ENCODE peak calls at places on chromosomes 7 and 10, in eight cellular contexts. V, A, M, Z, T, I, D and F are unnamed samples.

GRCh38 chr7:135726389-135726788 is 1.6 kb downstream of the SLC13A4 start:
- DNase-seq in D (no peak), T (no peak), V (no peak), M (no peak), Z (no peak), A (no peak), I (no peak), F (no peak)

GRCh38 chr10:96587255-96588059 is 645 bp upstream of the TM9SF3 start:
- DNase-seq in I (no peak), A (peak), V (no peak), M (no peak), T (peak), D (peak), Z (peak), F (peak)

GRCh38 chr7:87395442-87396020 is 50.1 kb downstream of the CROT start:
- DNase-seq in I (no peak), M (no peak), T (no peak), V (no peak), D (no peak), Z (no peak), A (no peak), F (no peak)

GRCh38 chr10:3897156-3897555 is 112.1 kb upstream of the KLF6 start:
- DNase-seq in D (peak), M (no peak), I (no peak), A (no peak), Z (no peak), T (no peak), V (no peak), F (peak)

GRCh38 chr7:23191022-23191421 is 9.2 kb downstream of the NUP42 start:
- DNase-seq in D (no peak), T (no peak), I (no peak), M (no peak), V (no peak), A (no peak), Z (no peak), F (no peak)

GRCh38 chr10:114631678-114632417 is 26.2 kb downstream of the ABLIM1 start:
- DNase-seq in M (peak), Z (peak), T (no peak), A (peak), V (no peak), D (no peak), I (peak), F (no peak)

GRCh38 chr7:31883761-31884164 is 186.4 kb downstream of the PDE1C start:
- DNase-seq in D (no peak), A (peak), M (peak), T (peak), I (no peak), V (peak), Z (no peak), F (peak)

GRCh38 chr10:110919349-110919931 is at the start of gene SHOC2:
- DNase-seq in Z (peak), A (peak), D (no peak), T (no peak), M (no peak), I (peak), V (peak), F (no peak)

GRCh38 chr10:201328-201771 is 66.1 kb downstream of the ZMYND11 start:
- DNase-seq in V (no peak), D (peak), T (no peak), A (no peak), Z (no peak), M (no peak), I (no peak), F (no peak)

GRCh38 chr7:2637505-2638223 is 5.9 kb downstream of the TTYH3 start:
- DNase-seq in D (no peak), M (peak), V (no peak), Z (peak), A (no peak), I (no peak), T (no peak), F (no peak)

GRCh38 chr7:14507617-14508016 is 394.9 kb downstream of the DGKB start:
- DNase-seq in V (no peak), A (peak), T (peak), D (no peak), Z (no peak), M (no peak), I (no peak), F (peak)

GRCh38 chr10:77576633-77577032 is 61.0 kb downstream of the KCNMA1 start:
- DNase-seq in T (no peak), M (no peak), D (no peak), I (no peak), Z (no peak), A (no peak), V (no peak), F (no peak)

GRCh38 chr10:15879663-15880062 is 19.4 kb upstream of the MINDY3 start:
- DNase-seq in T (no peak), I (no peak), V (no peak), A (no peak), D (no peak), M (no peak), Z (no peak), F (no peak)

GRCh38 chr7:39624202-39624807 is 933 bp downstream of the RALA start:
- DNase-seq in T (no peak), A (peak), M (peak), I (no peak), D (no peak), V (no peak), Z (no peak), F (peak)

GRCh38 chr7:71271203-71271602 is 139.3 kb downstream of the GALNT17 start:
- DNase-seq in Z (no peak), T (no peak), V (no peak), D (no peak), M (no peak), I (no peak), A (no peak), F (no peak)

GRCh38 chr7:22111661-22112060 is 166.0 kb upstream of the CDCA7L start:
- DNase-seq in T (no peak), D (no peak), Z (no peak), A (no peak), I (no peak), M (no peak), V (no peak), F (no peak)

GRCh38 chr7:22108151-22108845 is 162.6 kb upstream of the CDCA7L start:
- DNase-seq in A (no peak), D (no peak), V (peak), I (no peak), T (no peak), Z (no peak), M (no peak), F (no peak)

GRCh38 chr7:22110881-22111280 is 165.2 kb upstream of the CDCA7L start:
- DNase-seq in Z (no peak), A (no peak), I (no peak), T (no peak), M (no peak), D (no peak), V (peak), F (no peak)

GRCh38 chr7:22110227-22110839 is 164.6 kb upstream of the CDCA7L start:
- DNase-seq in V (peak), Z (peak), A (peak), T (peak), I (peak), D (peak), M (peak), F (peak)

DNA sequence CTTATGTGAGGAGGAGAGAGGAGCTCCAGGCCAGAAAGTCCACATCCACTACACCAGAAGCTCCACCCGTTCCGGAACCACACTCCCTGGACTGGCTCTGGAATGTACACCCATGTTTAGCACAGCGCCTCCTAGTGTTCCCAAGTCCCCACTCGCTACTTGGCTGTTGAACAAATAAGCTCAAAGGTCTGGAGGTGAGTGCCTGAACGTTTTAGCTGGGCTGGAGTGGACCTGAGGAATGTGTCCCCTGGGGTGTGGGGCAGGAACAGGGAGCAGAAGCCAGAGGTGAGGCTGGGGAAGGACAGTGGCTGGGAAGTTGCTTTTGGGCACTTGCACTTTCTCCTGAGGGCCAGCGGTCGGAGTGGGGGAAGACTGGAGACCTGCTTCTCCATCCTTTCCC is 164.1 kb upstream of the CDCA7L start:
- DNase-seq in T (no peak), V (peak), Z (peak), D (peak), A (no peak), M (no peak), I (peak), F (peak)
- TF ChIP-seq CTCF in T (peak), V (no peak), Z (no peak), D (peak), A (no peak), M (peak), I (peak), F (no peak)

GRCh38 chr7:24290004-24290641 is 6.1 kb downstream of the NPY start:
- DNase-seq in V (no peak), D (peak), T (peak), I (peak), A (peak), M (peak), Z (no peak), F (peak)

GRCh38 chr7:24283900-24284698 is at the start of gene NPY:
- DNase-seq in D (no peak), I (peak), Z (peak), M (no peak), T (no peak), V (no peak), A (no peak), F (no peak)

GRCh38 chr7:24283559-24283899 is 461 bp upstream of the NPY start:
- DNase-seq in V (no peak), M (no peak), Z (no peak), I (no peak), D (no peak), A (no peak), T (no peak), F (no peak)

GRCh38 chr7:24279512-24279911 is 4.5 kb upstream of the NPY start:
- DNase-seq in Z (no peak), V (no peak), A (no peak), T (no peak), I (no peak), D (no peak), M (no peak), F (no peak)

GRCh38 chr7:24284699-24285506 is 913 bp downstream of the NPY start:
- DNase-seq in V (no peak), T (no peak), D (no peak), M (no peak), I (peak), A (no peak), Z (peak), F (no peak)
- TF ChIP-seq CTCF in V (no peak), T (no peak), D (no peak), M (peak), I (no peak), A (no peak), Z (no peak), F (no peak)

GRCh38 chr10:72709041-72709440 is 17.1 kb downstream of the MCU start:
- DNase-seq in T (no peak), M (no peak), Z (no peak), A (no peak), I (no peak), V (no peak), D (no peak), F (no peak)
- TF ChIP-seq CTCF in T (no peak), M (no peak), Z (no peak), A (no peak), I (no peak), V (no peak), D (no peak), F (no peak)

GRCh38 chr7:28299556-28299955 is 112.8 kb upstream of the CREB5 start:
- DNase-seq in V (no peak), M (no peak), A (no peak), Z (no peak), I (no peak), D (no peak), T (no peak), F (peak)

GRCh38 chr7:28296571-28297483 is 115.5 kb upstream of the CREB5 start:
- DNase-seq in D (no peak), M (no peak), Z (no peak), V (no peak), T (no peak), I (peak), A (no peak), F (peak)

GRCh38 chr7:28300488-28300887 is 111.8 kb upstream of the CREB5 start:
- DNase-seq in D (no peak), M (no peak), V (no peak), I (no peak), Z (no peak), A (no peak), T (no peak), F (no peak)

GRCh38 chr7:28297821-28298439 is 114.4 kb upstream of the CREB5 start:
- DNase-seq in M (no peak), Z (no peak), I (no peak), A (no peak), V (no peak), T (no peak), D (no peak), F (no peak)

GRCh38 chr7:28298870-28299484 is 113.3 kb upstream of the CREB5 start:
- DNase-seq in V (peak), Z (no peak), I (peak), D (peak), T (no peak), M (no peak), A (peak), F (peak)
- TF ChIP-seq CTCF in V (peak), Z (peak), I (peak), D (peak), T (peak), M (peak), A (peak), F (peak)

GRCh38 chr10:12063483-12063818 is 5.3 kb upstream of the DHTKD1 start:
- DNase-seq in V (no peak), Z (no peak), A (no peak), T (no peak), D (no peak), M (no peak), I (peak), F (no peak)
- TF ChIP-seq CTCF in V (no peak), Z (no peak), A (no peak), T (no peak), D (no peak), M (no peak), I (no peak), F (no peak)

DNA sequence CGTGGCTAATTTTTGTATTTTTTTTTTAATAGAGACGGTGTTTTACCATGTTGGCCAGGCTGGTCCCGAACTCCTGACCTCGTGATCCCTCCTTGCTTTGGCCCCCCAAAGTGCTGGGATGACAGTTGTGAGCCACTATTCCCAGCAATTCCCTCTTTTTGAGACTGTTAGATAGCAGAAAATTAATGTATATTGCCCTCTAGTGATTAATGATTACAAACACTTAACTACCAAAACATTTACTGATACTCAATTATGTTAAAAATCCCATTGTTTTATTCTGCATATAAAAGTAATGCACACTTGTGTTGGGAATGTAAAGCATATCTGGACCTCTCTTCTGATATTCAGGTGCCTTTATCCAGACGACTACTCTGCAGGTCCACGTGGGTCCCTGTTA is 41.2 kb upstream of the COBL start:
- DNase-seq in M (no peak), D (no peak), Z (no peak), A (no peak), I (no peak), V (no peak), T (no peak), F (no peak)
- TF ChIP-seq CTCF in M (no peak), D (no peak), Z (peak), A (no peak), I (no peak), V (peak), T (no peak), F (peak)

GRCh38 chr10:122161795-122162194 is 109.3 kb upstream of the BTBD16 start:
- DNase-seq in M (no peak), Z (no peak), A (no peak), I (no peak), D (no peak), T (no peak), V (no peak), F (no peak)

GRCh38 chr10:122164815-122165491 is 106.1 kb upstream of the BTBD16 start:
- DNase-seq in T (no peak), A (no peak), Z (no peak), M (no peak), D (no peak), V (no peak), I (no peak), F (no peak)

GRCh38 chr10:122164028-122164601 is 107.0 kb upstream of the BTBD16 start:
- DNase-seq in A (no peak), M (no peak), I (peak), Z (no peak), D (no peak), V (peak), T (no peak), F (no peak)

GRCh38 chr10:122163182-122164027 is 107.7 kb upstream of the BTBD16 start:
- DNase-seq in M (no peak), T (no peak), I (peak), A (no peak), Z (no peak), V (no peak), D (no peak), F (no peak)

DNA sequence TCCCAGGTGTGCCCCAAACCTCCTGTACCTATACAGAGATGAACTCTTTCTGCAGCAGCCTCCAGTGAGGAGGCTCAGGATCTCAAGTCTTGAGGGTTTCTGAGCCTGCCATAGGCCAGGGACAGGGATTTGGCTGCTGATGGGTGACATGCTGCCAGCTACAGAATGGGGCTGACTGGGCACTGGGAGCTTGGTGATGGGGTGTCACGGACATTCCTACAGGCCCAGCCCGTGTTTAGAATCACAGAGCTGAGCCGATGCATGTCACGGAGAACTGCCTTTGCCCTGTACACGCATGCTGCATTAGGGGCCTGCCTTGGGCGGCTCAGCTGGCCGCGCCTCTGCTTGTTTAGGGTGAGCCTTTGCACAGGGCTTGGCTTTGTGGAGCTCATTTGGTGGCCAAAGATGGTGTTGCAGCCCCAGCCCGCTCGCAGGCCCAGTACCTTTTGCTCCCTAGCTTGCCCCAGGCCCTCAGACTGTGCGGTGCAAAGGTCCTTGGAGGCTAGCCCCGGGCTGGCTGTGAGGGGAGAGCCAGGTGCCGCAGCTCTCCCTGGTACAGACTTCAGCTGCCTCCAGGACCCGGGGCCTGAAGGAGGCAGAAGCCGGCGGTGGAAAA is 108.4 kb upstream of the BTBD16 start:
- DNase-seq in I (no peak), Z (no peak), V (no peak), D (no peak), M (no peak), A (no peak), T (no peak), F (no peak)
- TF ChIP-seq CTCF in I (peak), Z (no peak), V (no peak), D (no peak), M (no peak), A (no peak), T (no peak), F (no peak)

GRCh38 chr7:131223151-131223550 is 104.5 kb upstream of the MKLN1 start:
- DNase-seq in Z (no peak), A (no peak), M (no peak), V (no peak), I (no peak), T (no peak), D (no peak), F (no peak)

GRCh38 chr7:131224996-131225395 is 102.7 kb upstream of the MKLN1 start:
- DNase-seq in V (no peak), A (no peak), D (peak), M (no peak), Z (no peak), T (no peak), I (no peak), F (no peak)

GRCh38 chr7:131219277-131220041 is 108.2 kb upstream of the MKLN1 start:
- DNase-seq in M (peak), V (peak), T (no peak), D (no peak), I (no peak), A (no peak), Z (peak), F (no peak)

GRCh38 chr7:131221061-131221460 is 106.6 kb upstream of the MKLN1 start:
- DNase-seq in M (no peak), A (no peak), V (no peak), I (no peak), D (no peak), Z (no peak), T (no peak), F (no peak)

GRCh38 chr7:131222171-131222570 is 105.5 kb upstream of the MKLN1 start:
- DNase-seq in T (no peak), M (no peak), V (no peak), A (no peak), Z (no peak), I (no peak), D (peak), F (no peak)
- TF ChIP-seq CTCF in T (peak), M (peak), V (no peak), A (no peak), Z (no peak), I (no peak), D (peak), F (no peak)